ENCODE peak calls at places on chromosomes 6 and 20, in seven cellular contexts. Z is CD8-positive, alpha-beta T cell; P is HEK293T; D is testis; L is COR-L47; K is MV-4-11; X is gastrocnemius medialis. M is an unnamed sample.

GRCh38 chr6:7238900-7239589 is 74.0 kb downstream of the SSR1 start:
- DNase-seq in X (peak; percentile 82), K (peak; percentile 51), D (peak; percentile 95), Z (peak; percentile 73), P (peak; percentile 81), L (peak; percentile 93), M (peak; percentile 67)

GRCh38 chr6:166469426-166469961 is 86.8 kb upstream of the MPC1 start:
- DNase-seq in K (no peak), Z (no peak), X (no peak), D (no peak), L (no peak), P (no peak), M (no peak)

GRCh38 chr20:535958-536357 is 7.6 kb downstream of the CSNK2A1 start:
- DNase-seq in K (no peak), X (no peak), L (no peak), D (no peak), P (no peak), Z (no peak), M (peak; percentile 33)

GRCh38 chr6:167129159-167129558 is 6.3 kb downstream of the CCR6 start:
- DNase-seq in P (no peak), K (no peak), Z (no peak), X (no peak), D (no peak), L (no peak), M (no peak)

GRCh38 chr6:149903938-149904611 is 6.2 kb upstream of the RAET1E start:
- DNase-seq in D (no peak), K (no peak), P (no peak), Z (no peak), L (peak; percentile 13), X (no peak), M (no peak)

GRCh38 chr20:50371878-50372769 is 138.1 kb upstream of the PTPN1 start:
- DNase-seq in K (no peak), D (no peak), L (no peak), P (no peak), Z (no peak), X (no peak), M (no peak)

GRCh38 chr6:127539292-127539691 is 20.2 kb upstream of the MTCL3 start:
- DNase-seq in K (peak; percentile 16), D (no peak), L (peak; percentile 10), P (no peak), Z (no peak), X (no peak), M (peak; percentile 21)

GRCh38 chr20:3203315-3204123 is 963 bp downstream of the DDRGK1 start:
- DNase-seq in D (peak; percentile 19), P (peak; percentile 25), X (no peak), L (peak; percentile 50), K (peak; percentile 6), Z (peak; percentile 21), M (no peak)

GRCh38 chr20:50303573-50304500 is 113.2 kb downstream of the CEBPB start:
- DNase-seq in L (peak; percentile 52), D (peak; percentile 81), Z (no peak), K (peak; percentile 17), X (peak; percentile 49), P (no peak), M (peak; percentile 93)

GRCh38 chr6:142373268-142374089 is 71.7 kb downstream of the ADGRG6 start:
- DNase-seq in D (no peak), X (no peak), P (no peak), Z (no peak), L (no peak), K (no peak), M (no peak)

GRCh38 chr6:6915813-6916547 is 191.8 kb upstream of the RREB1 start:
- DNase-seq in X (peak; percentile 84), L (no peak), Z (no peak), K (peak; percentile 86), P (no peak), D (peak; percentile 85), M (peak; percentile 46)

GRCh38 chr6:10465633-10466499 is 51.0 kb upstream of the TFAP2A start:
- DNase-seq in Z (peak; percentile 9), L (no peak), P (peak; percentile 66), K (peak; percentile 7), X (no peak), D (peak; percentile 52), M (peak; percentile 44)

GRCh38 chr6:7138111-7138510 is 30.4 kb downstream of the RREB1 start:
- DNase-seq in K (peak; percentile 53), L (no peak), X (no peak), Z (no peak), D (no peak), P (no peak), M (no peak)

GRCh38 chr6:3165631-3166534 is 8.5 kb upstream of the TUBB2A start:
- DNase-seq in X (no peak), D (no peak), K (no peak), L (no peak), P (no peak), Z (no peak), M (peak; percentile 83)

GRCh38 chr20:34922654-34923381 is 32.8 kb downstream of the GSS start:
- DNase-seq in X (peak; percentile 59), K (no peak), D (no peak), L (no peak), Z (no peak), P (no peak), M (peak; percentile 85)